ENCODE peak calls at places on chromosomes 7 and 10, in nine cellular contexts. E, N, K, X, A, B, F, S and H are unnamed samples.

GRCh38 chr7:120993575-120994191 is 5.2 kb downstream of the CPED1 start:
- DNase-seq in K (no peak), B (no peak), A (no peak), S (no peak), E (no peak), X (no peak), N (no peak), F (no peak), H (no peak)

GRCh38 chr10:4650109-4650508 is 175.9 kb upstream of the AKR1E2 start:
- DNase-seq in E (no peak), B (no peak), X (no peak), S (peak), N (no peak), F (no peak), A (peak), K (no peak), H (no peak)

GRCh38 chr7:6589829-6590644 is at the start of gene INTS15:
- DNase-seq in E (peak), S (peak), X (peak), F (peak), N (peak), B (peak), A (peak), K (peak), H (peak)

GRCh38 chr10:17454801-17455520 is 566 bp upstream of the ST8SIA6 start:
- DNase-seq in X (no peak), S (no peak), B (no peak), A (no peak), K (no peak), N (no peak), F (no peak), E (no peak), H (no peak)

GRCh38 chr10:110833941-110834621 is 37.6 kb upstream of the PDCD4 start:
- DNase-seq in F (no peak), K (no peak), S (no peak), B (no peak), E (no peak), X (no peak), N (no peak), A (no peak), H (no peak)

GRCh38 chr10:55668326-55668922 is 692.6 kb downstream of the ZWINT start:
- DNase-seq in S (no peak), X (no peak), K (peak), A (no peak), F (no peak), N (no peak), B (no peak), E (no peak), H (no peak)

GRCh38 chr7:36348256-36348655 is 41.4 kb upstream of the ANLN start:
- DNase-seq in F (no peak), K (no peak), A (peak), X (no peak), B (no peak), N (no peak), E (no peak), S (peak), H (no peak)

GRCh38 chr10:130464426-130464825 is 328.2 kb downstream of the GLRX3 start:
- DNase-seq in N (no peak), X (no peak), E (no peak), K (no peak), S (no peak), A (no peak), F (peak), B (no peak), H (no peak)

GRCh38 chr7:42227931-42228591 is 8.9 kb downstream of the GLI3 start:
- DNase-seq in N (no peak), F (no peak), A (no peak), X (peak), K (peak), B (peak), S (peak), E (peak), H (no peak)

GRCh38 chr7:33191326-33191725 is 62.0 kb downstream of the BBS9 start:
- DNase-seq in N (peak), A (no peak), B (no peak), K (no peak), X (no peak), S (no peak), E (no peak), F (no peak), H (no peak)

GRCh38 chr10:5323446-5323845 is 41.3 kb upstream of the UCN3 start:
- DNase-seq in B (no peak), A (no peak), N (peak), F (no peak), K (no peak), E (no peak), S (no peak), X (no peak), H (no peak)

GRCh38 chr7:12889391-12889790 is 202.0 kb downstream of the ARL4A start:
- DNase-seq in A (no peak), B (no peak), N (no peak), S (peak), F (no peak), K (no peak), X (no peak), E (no peak), H (no peak)

GRCh38 chr10:89952314-89952713 is 250.9 kb downstream of the KIF20B start:
- DNase-seq in F (no peak), X (no peak), A (no peak), N (no peak), K (no peak), S (no peak), E (peak), B (no peak), H (no peak)

GRCh38 chr7:27640914-27641570 is 21.6 kb downstream of the HIBADH start:
- DNase-seq in K (no peak), A (peak), X (no peak), N (no peak), S (peak), F (no peak), E (no peak), B (no peak), H (peak)

GRCh38 chr10:30842185-30842584 is 189.5 kb downstream of the ZNF438 start:
- DNase-seq in K (no peak), S (no peak), A (no peak), B (no peak), X (no peak), N (no peak), E (no peak), F (no peak), H (no peak)

GRCh38 chr10:88113657-88114272 is 250.3 kb downstream of the PTEN start:
- DNase-seq in K (no peak), X (no peak), E (no peak), N (no peak), S (no peak), A (no peak), F (no peak), B (no peak), H (no peak)

GRCh38 chr7:128427289-128427891 is 17.6 kb upstream of the IMPDH1 start:
- DNase-seq in A (peak), X (no peak), N (peak), B (no peak), S (peak), F (no peak), K (peak), E (peak), H (peak)

GRCh38 chr7:1176891-1177373 is 16.9 kb upstream of the ZFAND2A start:
- DNase-seq in E (peak), A (peak), F (peak), X (peak), N (peak), B (no peak), S (peak), K (peak), H (peak)

GRCh38 chr7:140581411-140581810 is 59.2 kb downstream of the DENND2A start:
- DNase-seq in A (no peak), K (no peak), X (no peak), S (no peak), B (no peak), F (no peak), E (no peak), N (no peak), H (no peak)

GRCh38 chr7:73703985-73704639 is 15.4 kb downstream of the STX1A start:
- DNase-seq in F (no peak), E (peak), K (peak), B (peak), S (peak), A (no peak), X (peak), N (peak), H (peak)

GRCh38 chr7:75905785-75906604 is 9.0 kb upstream of the POR start:
- DNase-seq in N (no peak), B (peak), A (no peak), E (peak), F (no peak), S (peak), K (peak), X (peak), H (peak)

GRCh38 chr7:14888904-14889482 is 13.6 kb downstream of the DGKB start:
- DNase-seq in N (no peak), B (no peak), X (no peak), F (no peak), A (no peak), S (no peak), K (no peak), E (no peak), H (no peak)

GRCh38 chr7:78326870-78327269 is 528.3 kb downstream of the PHTF2 start:
- DNase-seq in F (no peak), A (no peak), E (peak), B (no peak), N (no peak), S (no peak), K (no peak), X (peak), H (peak)

GRCh38 chr7:36777062-36777461 is 52.8 kb upstream of the AOAH start:
- DNase-seq in K (no peak), B (no peak), E (no peak), N (peak), A (no peak), F (no peak), S (no peak), X (no peak), H (no peak)

GRCh38 chr7:45402480-45403218 is 171.5 kb upstream of the ADCY1 start:
- DNase-seq in B (no peak), E (no peak), N (no peak), S (peak), A (peak), K (no peak), F (no peak), X (no peak), H (no peak)

GRCh38 chr7:127578036-127578684 is 7.2 kb downstream of the GCC1 start:
- DNase-seq in B (peak), A (no peak), N (no peak), S (peak), F (no peak), K (no peak), X (no peak), E (peak), H (peak)

GRCh38 chr7:115477193-115477651 is 553.3 kb downstream of the TFEC start:
- DNase-seq in F (no peak), K (peak), E (peak), A (no peak), N (no peak), S (peak), X (peak), B (peak), H (peak)

GRCh38 chr7:98281757-98282652 is 519 bp downstream of the BRI3 start:
- DNase-seq in K (no peak), X (no peak), E (peak), F (no peak), N (no peak), B (peak), S (no peak), A (peak), H (peak)

GRCh38 chr10:69712346-69712745 is 82.3 kb downstream of the FAM241B start:
- DNase-seq in S (no peak), X (no peak), K (no peak), A (no peak), F (no peak), N (no peak), B (no peak), E (no peak), H (no peak)

GRCh38 chr7:81175291-81175942 is 256.6 kb upstream of the SEMA3C start:
- DNase-seq in N (no peak), S (no peak), K (no peak), F (no peak), B (no peak), X (no peak), A (peak), E (no peak), H (no peak)

GRCh38 chr7:44823266-44823781 is 24.6 kb downstream of the H2AZ2 start:
- DNase-seq in B (no peak), A (no peak), X (no peak), K (no peak), F (no peak), S (no peak), E (no peak), N (no peak), H (no peak)

GRCh38 chr7:111076205-111076604 is 14.7 kb upstream of the LRRN3 start:
- DNase-seq in N (no peak), E (no peak), B (no peak), K (no peak), X (no peak), F (no peak), A (no peak), S (no peak), H (no peak)

GRCh38 chr7:138374119-138374693 is 85.9 kb upstream of the TRIM24 start:
- DNase-seq in B (no peak), K (no peak), E (no peak), N (no peak), S (no peak), F (no peak), A (no peak), X (no peak), H (no peak)

GRCh38 chr7:35415411-35415822 is 161.5 kb upstream of the TBX20 start:
- DNase-seq in S (no peak), E (peak), N (no peak), F (no peak), B (no peak), A (no peak), X (peak), K (no peak), H (no peak)

GRCh38 chr7:156818133-156818532 is 74.8 kb downstream of the LMBR1 start:
- DNase-seq in K (no peak), F (no peak), B (no peak), X (no peak), N (no peak), S (no peak), E (no peak), A (no peak), H (no peak)

GRCh38 chr10:30155401-30155800 is 96.0 kb upstream of the JCAD start:
- DNase-seq in S (no peak), N (no peak), X (no peak), K (no peak), A (no peak), E (peak), F (no peak), B (no peak), H (peak)

DNA sequence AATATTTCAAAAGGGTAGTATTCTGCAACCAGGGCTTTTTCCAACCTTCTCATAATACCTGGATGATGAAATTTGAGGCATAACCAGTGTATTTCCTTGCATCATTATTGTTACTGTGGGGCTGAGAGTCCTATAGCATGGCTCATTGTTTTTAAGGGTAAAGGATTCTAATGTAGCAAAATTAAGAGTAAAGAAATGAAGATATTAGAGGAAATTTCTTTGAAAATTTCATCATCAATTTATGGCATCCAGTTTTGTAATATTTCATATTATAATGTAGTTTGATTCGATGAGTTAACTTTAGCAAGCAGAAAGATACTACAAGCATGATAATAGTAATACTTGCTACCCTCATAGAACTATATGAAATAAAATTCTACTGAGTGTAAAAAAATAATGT is 387.3 kb upstream of the LRGUK start:
- DNase-seq in N (no peak), X (no peak), K (no peak), A (no peak), E (no peak), F (no peak), B (no peak), S (no peak), H (no peak)
- H3K27ac ChIP-seq in N (no peak), X (no peak), K (no peak), A (no peak), E (no peak), F (no peak), B (no peak), S (no peak), H (no peak)

DNA sequence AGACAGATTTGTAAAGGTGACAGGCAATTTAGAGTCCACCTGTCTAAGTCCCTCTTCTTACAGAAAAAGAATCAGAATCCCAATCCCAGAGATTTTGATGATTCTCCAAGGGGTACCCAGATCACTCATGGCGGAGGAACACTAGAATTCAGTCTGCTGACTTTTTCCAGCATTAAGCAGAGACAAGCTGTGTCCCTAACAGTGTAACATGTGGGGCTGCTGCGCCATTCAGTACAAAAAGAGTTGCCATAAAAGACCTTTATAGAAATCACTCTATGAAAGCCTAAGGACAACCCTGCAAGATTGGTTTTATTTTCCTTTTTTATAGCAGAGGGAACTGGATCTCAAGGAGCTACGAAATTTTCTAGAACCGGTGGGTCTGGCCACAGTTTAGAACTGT is 576 bp downstream of the GIMAP7 start:
- DNase-seq in F (no peak), A (no peak), N (peak), B (no peak), E (no peak), K (no peak), S (no peak), X (no peak), H (no peak)
- H3K4me3 ChIP-seq in F (peak), A (no peak), N (peak), B (peak), E (peak), K (no peak), S (no peak), X (peak), H (no peak)

DNA sequence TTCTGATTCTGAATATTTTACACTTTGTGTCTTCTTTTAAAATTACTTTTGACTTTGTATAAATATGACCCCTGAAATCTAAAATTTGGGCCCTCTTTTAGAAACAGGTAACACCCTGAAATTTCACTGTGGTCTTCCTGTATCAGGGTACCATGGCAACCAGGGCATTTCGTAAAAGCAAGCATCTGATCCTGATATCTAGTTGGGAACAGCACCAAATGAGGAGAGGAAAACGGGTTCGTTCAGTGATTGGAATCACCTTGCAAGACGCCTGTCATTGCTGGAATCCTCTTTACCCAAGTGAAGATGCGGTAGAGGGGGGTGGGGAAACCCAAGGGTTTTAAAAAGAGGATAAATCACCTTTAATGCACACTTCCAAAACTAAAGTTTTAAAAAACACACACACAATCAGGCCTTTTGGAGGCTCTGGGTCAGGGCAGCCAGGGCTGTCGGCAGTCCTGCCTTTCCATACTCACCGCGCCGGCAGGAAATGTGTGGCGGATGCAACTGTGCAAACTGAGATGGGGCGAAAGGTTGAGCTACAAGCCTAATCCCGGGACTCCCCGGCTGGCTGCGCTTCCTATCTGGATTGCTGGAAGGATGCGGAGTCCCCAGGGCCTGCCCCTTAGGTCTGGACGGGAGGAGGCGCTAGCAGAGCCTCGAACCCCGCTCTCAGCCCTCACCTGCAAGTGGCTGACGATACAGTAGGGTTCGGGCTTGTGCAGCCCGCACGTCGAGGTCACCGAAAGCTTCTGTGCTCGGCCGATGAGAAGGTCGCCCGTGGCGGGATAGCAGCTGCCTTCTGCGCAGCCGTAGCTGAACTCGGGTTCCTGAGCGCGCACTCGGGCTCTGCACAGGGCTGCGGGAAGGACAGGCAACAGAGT is 1.8 kb downstream of the LAMB1 start:
- DNase-seq in S (peak), F (no peak), K (peak), B (peak), E (peak), A (peak), N (no peak), X (peak), H (peak)
- H3K27ac ChIP-seq in S (peak), F (peak), K (no peak), B (peak), E (peak), A (peak), N (no peak), X (peak), H (peak)

GRCh38 chr7:50352282-50352681 is 47.8 kb downstream of the IKZF1 start:
- DNase-seq in F (no peak), A (no peak), B (no peak), E (no peak), X (no peak), K (no peak), N (peak), S (no peak), H (no peak)

GRCh38 chr7:50349963-50350944 is 45.7 kb downstream of the IKZF1 start:
- DNase-seq in A (no peak), K (peak), E (no peak), X (no peak), B (no peak), N (peak), S (no peak), F (no peak), H (no peak)

GRCh38 chr7:50353201-50353600 is 48.7 kb downstream of the IKZF1 start:
- DNase-seq in B (no peak), E (no peak), F (no peak), N (no peak), K (peak), X (no peak), A (no peak), S (no peak), H (no peak)

GRCh38 chr7:50349399-50349798 is 44.9 kb downstream of the IKZF1 start:
- DNase-seq in F (no peak), A (no peak), E (no peak), X (no peak), B (no peak), N (no peak), K (peak), S (no peak), H (no peak)

GRCh38 chr7:50351267-50351666 is 46.8 kb downstream of the IKZF1 start:
- DNase-seq in A (no peak), K (no peak), X (no peak), S (no peak), E (no peak), F (no peak), N (peak), B (no peak), H (no peak)
- H3K4me3 ChIP-seq in A (no peak), K (no peak), X (no peak), S (no peak), E (no peak), F (no peak), N (peak), B (no peak), H (no peak)

DNA sequence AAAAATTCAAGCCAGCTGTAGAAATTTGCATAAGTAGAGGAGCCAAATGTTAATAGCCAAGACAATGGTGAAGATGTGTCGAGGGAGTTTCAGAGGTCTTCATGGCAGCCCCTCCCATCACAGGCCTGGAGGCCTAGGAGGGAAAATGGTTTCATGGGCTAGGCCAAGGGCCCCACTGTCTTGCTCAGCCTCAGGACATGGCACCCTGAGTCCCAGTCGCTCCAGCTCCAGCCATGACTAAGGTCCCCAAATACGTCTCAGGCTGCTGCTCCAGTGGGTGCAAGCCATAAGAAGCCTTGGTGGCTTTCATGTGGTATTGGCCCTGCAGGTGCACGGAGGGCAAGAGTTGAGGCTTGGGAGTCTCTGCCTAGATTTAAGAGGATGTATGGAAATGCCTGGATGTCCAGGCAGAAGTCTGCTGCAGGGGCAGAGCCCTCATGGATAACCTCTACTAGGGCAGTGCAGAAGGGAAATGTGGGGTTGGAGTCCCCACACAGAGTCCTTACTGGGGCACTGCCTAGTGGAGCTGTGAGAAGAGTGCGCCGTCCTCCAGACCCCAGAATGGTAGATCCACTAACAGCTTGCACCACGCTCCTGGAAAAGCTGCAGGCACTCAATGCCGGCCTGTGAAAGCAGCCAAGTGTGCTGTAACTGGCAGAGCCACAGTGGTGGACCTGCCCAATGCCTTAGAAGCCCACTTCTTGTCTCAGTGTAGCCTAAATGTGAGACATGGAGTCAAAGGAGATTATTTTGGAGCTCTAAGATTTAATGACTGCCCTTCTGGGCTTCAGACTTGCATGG is 19.2 kb downstream of the TBATA start:
- DNase-seq in X (no peak), S (no peak), N (no peak), B (peak), K (no peak), E (no peak), F (peak), A (no peak), H (no peak)
- H3K27ac ChIP-seq in X (no peak), S (no peak), N (no peak), B (no peak), K (no peak), E (no peak), F (no peak), A (no peak), H (no peak)